ENCODE peak calls at places on chromosomes 7 and 10, in eight cellular contexts. U is testis, D is adrenal gland, H is sigmoid colon, A is hepatocyte, W is SJCRH30, L is lower lobe of right lung, F is fibroblast of lung. E is an unnamed sample.

GRCh38 chr10:12806228-12807095 is 195.1 kb downstream of the CCDC3 start:
- DNase-seq in U (no peak), D (no peak), H (no peak), A (no peak), W (no peak), L (no peak), F (no peak), E (no peak)

GRCh38 chr10:103666109-103666508 is 172.6 kb downstream of the NEURL1 start:
- DNase-seq in U (peak), D (no peak), H (no peak), A (no peak), W (no peak), L (no peak), F (peak), E (no peak)

GRCh38 chr7:152145853-152146466 is 120.5 kb downstream of the GALNT11 start:
- DNase-seq in U (peak), D (peak), H (no peak), A (peak), W (peak), L (no peak), F (peak), E (no peak)

GRCh38 chr10:116038259-116038658 is 234.7 kb downstream of the GFRA1 start:
- DNase-seq in U (no peak), D (peak), H (peak), A (no peak), W (no peak), L (no peak), F (peak), E (no peak)

GRCh38 chr10:131251146-131251541 is 60.4 kb downstream of the TCERG1L start:
- DNase-seq in U (no peak), D (no peak), H (no peak), A (no peak), W (no peak), L (peak), F (no peak), E (no peak)

GRCh38 chr10:83545901-83546391 is 593.4 kb upstream of the GHITM start:
- DNase-seq in U (no peak), D (no peak), H (no peak), A (peak), W (no peak), L (no peak), F (no peak), E (no peak)

GRCh38 chr7:150755473-150756099 is 18.4 kb downstream of the GIMAP5 start:
- DNase-seq in U (no peak), D (no peak), H (no peak), A (no peak), W (no peak), L (no peak), F (no peak), E (no peak)

GRCh38 chr7:43072530-43072929 is 39.9 kb upstream of the HECW1 start:
- DNase-seq in U (peak), D (no peak), H (no peak), A (peak), W (no peak), L (no peak), F (peak), E (no peak)

GRCh38 chr7:132965951-132966350 is 115.9 kb downstream of the CHCHD3 start:
- DNase-seq in U (no peak), D (no peak), H (no peak), A (no peak), W (no peak), L (no peak), F (no peak), E (no peak)

GRCh38 chr7:50305697-50306300 is 1.3 kb downstream of the IKZF1 start:
- DNase-seq in U (no peak), D (no peak), H (no peak), A (no peak), W (no peak), L (no peak), F (no peak), E (no peak)
- H3K27ac ChIP-seq in U (peak), D (no peak), H (peak), A (no peak), W (no peak), L (peak), F (no peak), E (no peak)

GRCh38 chr10:126895214-126895781 is 9.9 kb upstream of the DOCK1 start:
- DNase-seq in U (no peak), D (no peak), H (no peak), A (no peak), W (no peak), L (no peak), F (no peak), E (no peak)

GRCh38 chr10:126892873-126893175 is 12.4 kb upstream of the DOCK1 start:
- DNase-seq in U (no peak), D (no peak), H (no peak), A (no peak), W (no peak), L (no peak), F (no peak), E (no peak)

GRCh38 chr10:126892150-126892872 is 12.9 kb upstream of the DOCK1 start:
- DNase-seq in U (no peak), D (no peak), H (no peak), A (no peak), W (no peak), L (no peak), F (no peak), E (no peak)

GRCh38 chr10:126889421-126889820 is 15.8 kb upstream of the DOCK1 start:
- DNase-seq in U (no peak), D (no peak), H (no peak), A (no peak), W (no peak), L (no peak), F (no peak), E (no peak)

DNA sequence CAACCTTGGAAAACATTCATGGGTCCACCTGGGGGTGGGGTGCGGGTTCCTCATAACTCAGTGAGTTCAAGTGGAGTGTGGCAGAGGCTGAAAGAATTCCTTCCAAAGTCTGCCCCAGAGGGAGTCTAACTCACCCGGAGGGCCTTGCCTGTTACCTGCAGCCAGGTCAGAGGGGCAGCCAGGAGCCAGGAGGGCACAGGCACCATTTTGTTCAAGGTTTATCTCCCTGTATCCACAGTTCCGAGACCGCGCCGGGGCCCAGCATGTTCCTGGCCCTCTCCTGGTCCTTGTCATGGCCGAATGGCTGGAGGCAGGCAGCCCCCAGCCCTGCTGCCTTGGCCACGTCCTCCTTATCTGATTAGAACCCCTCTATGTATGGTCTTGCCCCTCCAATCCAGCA is 11.4 kb upstream of the DOCK1 start:
- DNase-seq in U (no peak), D (no peak), H (no peak), A (no peak), W (no peak), L (no peak), F (no peak), E (no peak)
- H3K27ac ChIP-seq in U (no peak), D (no peak), H (no peak), A (no peak), W (no peak), L (no peak), F (no peak), E (no peak)

DNA sequence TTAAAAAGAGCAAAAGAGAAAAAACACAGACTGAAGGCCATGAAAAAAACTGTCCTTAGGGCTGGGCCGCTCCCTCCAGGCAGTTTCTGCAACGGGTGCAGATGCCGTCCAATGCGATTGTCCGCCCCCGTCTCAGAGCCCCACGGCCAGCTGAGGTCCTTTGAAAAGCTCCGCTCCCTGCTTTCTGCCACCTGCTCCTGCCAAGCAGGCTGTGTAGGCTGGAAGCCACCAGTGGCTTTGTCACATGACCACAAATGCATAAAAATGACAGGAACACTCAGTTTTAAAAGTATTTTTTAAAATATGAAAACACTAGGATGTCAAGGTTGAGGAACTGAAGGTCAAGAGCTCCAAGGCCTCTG is 71.7 kb downstream of the AMZ1 start:
- DNase-seq in U (no peak), D (peak), H (no peak), A (no peak), W (peak), L (no peak), F (no peak), E (no peak)
- H3K27ac ChIP-seq in U (peak), D (peak), H (peak), A (peak), W (peak), L (peak), F (peak), E (no peak)

GRCh38 chr7:1555046-1555812 is 776 bp downstream of the TMEM184A start:
- DNase-seq in U (peak), D (no peak), H (no peak), A (peak), W (no peak), L (no peak), F (peak), E (no peak)
- H3K27ac ChIP-seq in U (no peak), D (no peak), H (no peak), A (peak), W (no peak), L (peak), F (peak), E (peak)

GRCh38 chr10:133420028-133420427 is 4.4 kb downstream of the SPRN start:
- DNase-seq in U (no peak), D (no peak), H (no peak), A (peak), W (no peak), L (no peak), F (no peak), E (no peak)

GRCh38 chr10:133422821-133423771 is 1.3 kb downstream of the SPRN start:
- DNase-seq in U (no peak), D (no peak), H (no peak), A (peak), W (no peak), L (peak), F (no peak), E (no peak)

GRCh38 chr10:133420579-133420978 is 3.8 kb downstream of the SPRN start:
- DNase-seq in U (no peak), D (no peak), H (no peak), A (no peak), W (no peak), L (peak), F (no peak), E (no peak)

GRCh38 chr10:133421336-133422222 is 2.8 kb downstream of the SPRN start:
- DNase-seq in U (no peak), D (no peak), H (no peak), A (peak), W (no peak), L (peak), F (no peak), E (no peak)

GRCh38 chr10:133422223-133422820 is 2.1 kb downstream of the SPRN start:
- DNase-seq in U (no peak), D (no peak), H (no peak), A (no peak), W (no peak), L (peak), F (no peak), E (no peak)
- H3K27ac ChIP-seq in U (no peak), D (no peak), H (no peak), A (no peak), W (no peak), L (no peak), F (no peak), E (no peak)

DNA sequence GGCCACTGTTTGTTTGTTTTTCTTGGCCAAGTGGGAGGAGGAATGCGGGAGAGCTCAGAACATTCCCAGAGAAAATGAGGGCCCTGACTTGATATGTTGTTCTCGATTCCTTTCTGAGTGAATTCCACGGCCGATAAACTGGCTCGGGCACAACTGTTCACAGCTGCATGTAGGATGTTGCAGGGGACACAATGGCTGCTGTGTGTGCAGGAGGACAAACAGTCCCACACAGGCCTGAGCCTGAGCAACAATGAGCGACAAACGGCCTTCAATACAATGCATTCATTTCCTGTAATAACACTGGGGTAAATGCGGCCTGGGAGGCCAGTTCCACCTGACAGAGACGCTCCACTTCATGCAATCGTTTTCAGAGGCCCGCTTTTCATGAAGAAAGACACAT is 88.2 kb upstream of the ARHGAP21 start:
- DNase-seq in U (peak), D (no peak), H (no peak), A (no peak), W (peak), L (no peak), F (no peak), E (no peak)
- H3K27ac ChIP-seq in U (no peak), D (no peak), H (no peak), A (no peak), W (no peak), L (no peak), F (no peak), E (no peak)

GRCh38 chr7:148337566-148337965 is 253.0 kb upstream of the C7orf33 start:
- DNase-seq in U (no peak), D (no peak), H (no peak), A (peak), W (no peak), L (no peak), F (no peak), E (no peak)

GRCh38 chr7:148335790-148336189 is 254.8 kb upstream of the C7orf33 start:
- DNase-seq in U (no peak), D (no peak), H (no peak), A (no peak), W (no peak), L (no peak), F (no peak), E (no peak)

GRCh38 chr7:148337995-148338747 is 252.4 kb upstream of the C7orf33 start:
- DNase-seq in U (no peak), D (no peak), H (no peak), A (no peak), W (no peak), L (no peak), F (no peak), E (no peak)

GRCh38 chr7:148336411-148336810 is 254.2 kb upstream of the C7orf33 start:
- DNase-seq in U (no peak), D (no peak), H (no peak), A (no peak), W (no peak), L (no peak), F (no peak), E (no peak)

DNA sequence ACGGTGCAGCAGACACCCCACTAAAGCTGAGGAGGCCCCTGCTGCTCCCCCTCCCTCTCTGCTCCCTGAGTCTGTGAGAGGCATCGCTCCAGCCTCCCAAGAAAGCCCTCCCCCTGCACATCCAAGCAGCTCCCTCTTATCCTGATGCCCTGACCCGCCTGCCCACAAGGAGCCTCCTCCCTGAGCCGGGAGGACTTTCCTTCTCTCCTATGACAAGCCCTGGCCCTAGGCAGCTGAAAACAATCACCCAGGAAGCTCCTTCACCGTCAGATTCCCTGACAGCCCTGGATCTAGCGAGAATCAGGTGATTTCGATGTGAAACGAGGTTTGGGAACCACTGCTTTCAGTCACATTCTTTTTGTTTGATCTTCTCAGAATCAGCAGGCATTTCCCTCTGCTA is 253.4 kb upstream of the C7orf33 start:
- DNase-seq in U (no peak), D (no peak), H (no peak), A (peak), W (no peak), L (no peak), F (no peak), E (no peak)
- H3K27ac ChIP-seq in U (no peak), D (no peak), H (no peak), A (peak), W (no peak), L (no peak), F (no peak), E (peak)